ENCODE peak calls at places on chromosomes 1 and 21, in four cellular contexts. K, I, V and P are unnamed samples.

GRCh38 chr1:212477014-212477679 is 44.4 kb downstream of the NENF start:
- DNase-seq in V (peak; percentile 86), I (peak; percentile 67), K (peak; percentile 92), P (peak; percentile 65)

GRCh38 chr1:162696286-162696862 is 64.1 kb downstream of the DDR2 start:
- DNase-seq in K (no peak), I (peak; percentile 47), V (peak; percentile 57), P (no peak)

GRCh38 chr1:51343624-51344023 is 13.3 kb upstream of the TTC39A start:
- DNase-seq in K (no peak), V (no peak), I (no peak), P (no peak)

GRCh38 chr21:34881421-34881820 is 167.7 kb downstream of the RUNX1 start:
- DNase-seq in I (no peak), V (no peak), K (no peak), P (no peak)

GRCh38 chr1:166116026-166116425 is 50.8 kb downstream of the FAM78B start:
- DNase-seq in V (no peak), K (no peak), I (no peak), P (no peak)

GRCh38 chr1:63545780-63546179 is 22.5 kb downstream of the EFCAB7 start:
- DNase-seq in K (no peak), I (no peak), V (no peak), P (no peak)

GRCh38 chr21:45040739-45041138 is 33.6 kb upstream of the ADARB1 start:
- DNase-seq in K (no peak), V (peak; percentile 31), I (no peak), P (no peak)

GRCh38 chr1:174191255-174191906 is 32.1 kb downstream of the RABGAP1L start:
- DNase-seq in K (no peak), I (no peak), V (no peak), P (no peak)

GRCh38 chr1:168610111-168610510 is 33.7 kb downstream of the XCL1 start:
- DNase-seq in V (no peak), K (no peak), I (no peak), P (no peak)
- TF ChIP-seq NRF1 in V (no peak), K (no peak), I (no peak), P (no peak)

GRCh38 chr1:68051475-68051874 is 1.0 kb upstream of the DIRAS3 start:
- DNase-seq in V (peak; percentile 78), I (no peak), K (no peak), P (no peak)
- TF ChIP-seq NRF1 in V (peak; percentile 51), I (peak; percentile 12), K (peak; percentile 72), P (no peak)

GRCh38 chr1:94068831-94069648 is 51.9 kb downstream of the ABCA4 start:
- DNase-seq in K (no peak), V (no peak), I (no peak), P (no peak)
- TF ChIP-seq NRF1 in K (no peak), V (no peak), I (no peak), P (no peak)

DNA sequence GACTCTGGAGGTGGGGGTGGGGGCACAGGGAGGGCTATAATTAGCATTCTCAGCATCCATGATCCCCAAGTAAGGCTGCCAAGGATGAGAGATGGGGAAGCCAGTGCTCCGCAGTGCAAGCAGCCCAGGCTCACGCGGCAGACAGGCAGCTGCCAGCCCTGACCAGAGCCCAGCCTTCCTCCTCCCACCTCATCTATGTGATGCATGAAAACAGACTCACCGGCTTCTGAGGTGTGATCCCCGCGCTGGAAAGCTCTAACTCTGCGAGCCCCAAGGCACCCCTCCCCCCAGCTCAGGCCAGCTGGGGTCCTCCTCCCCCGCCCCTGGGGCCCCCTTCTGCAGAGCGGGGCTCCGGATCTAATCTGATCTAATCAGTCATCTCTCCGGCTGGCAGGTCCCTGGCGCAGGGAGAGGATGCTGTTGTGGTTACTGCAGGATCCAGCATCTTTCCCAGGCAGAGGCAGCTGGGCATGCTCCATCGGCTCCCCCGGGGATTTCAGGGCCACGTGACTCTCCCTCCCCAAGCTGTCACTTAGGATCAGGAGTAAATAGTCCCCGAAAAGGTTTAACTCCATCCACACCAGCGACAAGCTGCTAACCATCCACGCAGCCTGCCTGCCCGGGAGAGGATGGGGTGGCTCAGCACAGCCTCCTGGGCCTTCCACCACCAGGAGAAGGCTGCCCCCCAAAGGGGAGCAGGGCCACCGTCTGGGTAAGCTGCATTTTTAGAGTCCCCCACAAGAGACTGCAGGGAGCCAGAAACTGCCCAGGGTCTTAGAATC is at the start of gene PLEKHA6:
- DNase-seq in K (peak; percentile 35), V (peak; percentile 82), I (no peak), P (no peak)
- TF ChIP-seq NRF1 in K (peak; percentile 41), V (peak; percentile 60), I (no peak), P (no peak)

DNA sequence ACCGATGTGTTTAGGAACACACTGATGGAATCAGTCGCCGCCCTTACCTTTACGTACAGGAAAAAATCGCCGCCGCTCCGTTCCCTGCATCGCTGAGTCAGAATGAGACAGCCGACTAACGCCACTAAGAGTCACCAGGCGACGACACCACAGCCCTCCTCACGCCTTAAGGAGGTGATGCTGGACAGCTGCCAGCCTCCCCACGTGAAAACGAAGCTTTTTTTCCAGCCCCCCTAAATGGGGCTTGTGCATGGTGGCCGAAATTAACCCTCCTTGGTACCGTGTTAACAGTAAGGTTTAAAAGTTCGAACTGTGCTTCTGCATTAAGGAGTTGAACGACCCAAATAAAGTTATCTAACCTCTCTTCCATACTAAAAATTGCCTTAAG is 511 bp downstream of the DNTTIP2 start:
- DNase-seq in V (peak; percentile 24), K (peak; percentile 70), I (no peak), P (no peak)
- TF ChIP-seq NRF1 in V (no peak), K (no peak), I (no peak), P (no peak)

GRCh38 chr1:8905582-8906191 is 27.2 kb upstream of the ENO1 start:
- DNase-seq in V (no peak), K (no peak), I (no peak), P (no peak)

GRCh38 chr1:8902765-8903164 is 24.3 kb upstream of the ENO1 start:
- DNase-seq in I (no peak), V (no peak), K (no peak), P (no peak)

GRCh38 chr1:8903410-8903809 is 24.9 kb upstream of the ENO1 start:
- DNase-seq in K (no peak), I (no peak), V (no peak), P (no peak)

GRCh38 chr1:8908388-8909151 is 30.1 kb upstream of the ENO1 start:
- DNase-seq in V (no peak), K (no peak), I (no peak), P (no peak)

DNA sequence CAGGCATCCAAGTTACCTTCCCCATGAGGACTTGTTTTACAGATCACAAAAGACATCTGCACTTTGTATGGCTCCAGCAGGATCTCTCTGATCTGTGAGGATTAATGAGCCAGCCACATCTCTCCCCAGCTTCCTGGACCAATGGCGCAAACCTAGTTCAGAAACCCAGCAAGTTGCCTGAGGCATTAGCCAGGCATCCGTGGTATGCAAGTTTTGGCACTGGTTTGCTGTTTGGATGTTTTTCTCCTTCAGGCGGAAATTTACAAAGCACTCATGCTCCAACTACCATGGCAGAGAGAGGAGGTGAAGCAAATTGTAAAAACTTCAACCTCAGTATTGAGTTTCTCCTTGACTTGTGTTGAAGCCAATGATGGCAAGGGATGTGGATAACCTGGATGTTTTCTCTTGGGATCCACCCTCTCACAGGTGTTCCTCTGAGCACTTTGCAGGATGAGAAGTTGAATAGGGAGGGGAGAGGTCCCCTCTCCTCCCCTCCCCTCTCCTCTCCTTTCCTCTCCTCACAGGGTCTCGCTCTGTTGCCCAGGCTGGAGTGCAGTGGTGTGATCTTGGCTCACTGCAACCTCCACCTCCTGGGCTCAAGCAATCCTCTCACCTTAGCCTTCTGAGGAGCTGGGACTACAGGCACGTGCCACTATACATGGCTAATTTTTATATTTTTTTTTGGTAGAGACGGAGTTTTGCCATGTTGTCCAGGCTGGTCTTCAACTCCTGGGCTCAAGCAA is 25.6 kb upstream of the ENO1 start:
- DNase-seq in I (no peak), V (peak; percentile 49), K (no peak), P (no peak)
- TF ChIP-seq NRF1 in I (no peak), V (no peak), K (no peak), P (no peak)

DNA sequence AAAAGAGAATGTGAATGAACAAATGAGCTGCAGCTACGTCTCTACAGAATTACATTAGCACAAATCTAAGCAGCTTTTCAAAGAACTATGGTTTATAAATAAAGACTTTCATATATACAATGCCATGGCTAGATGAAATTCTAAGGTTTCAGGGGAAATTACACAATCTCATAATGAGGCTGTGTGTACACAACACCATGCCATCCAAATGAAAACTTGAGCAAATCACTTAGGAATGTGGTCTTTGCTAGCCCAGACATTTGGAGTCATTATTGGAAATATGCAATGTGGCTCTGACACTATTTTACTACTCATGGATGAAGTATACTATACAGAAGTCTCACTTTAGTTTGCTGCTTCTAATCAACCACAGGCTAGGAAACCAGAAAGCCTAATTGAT is 37.5 kb downstream of the SPAG17 start:
- DNase-seq in I (no peak), V (no peak), K (no peak), P (no peak)
- TF ChIP-seq NRF1 in I (no peak), V (no peak), K (no peak), P (no peak)